ENCODE peak calls at places on chromosome 17, in eight cellular contexts. U is progenitor cell of endocrine pancreas; D is activated CD4-positive, alpha-beta T cell treated with anti-CD3 and anti-CD28 coated beads, Interleukin-2, amount 50 U/mL, for 1 hour; N is ovary; V is T-cell; M is NCI-H1930; E is gastrocnemius medialis; F is NCI-H1092 treated with DMSO at 0.1 percent for 48 hours. H is an unnamed sample.

GRCh38 chr17:5695480-5695879 is 111.2 kb upstream of the NLRP1 start:
- DNase-seq in U (no peak), D (no peak), N (no peak), V (no peak), M (no peak), E (no peak), F (no peak), H (no peak)

GRCh38 chr17:28041068-28041843 is 1.2 kb upstream of the NLK start:
- DNase-seq in U (peak), D (peak), N (peak), V (peak), M (peak), E (peak), F (peak), H (peak)

GRCh38 chr17:75869282-75870141 is 8.9 kb downstream of the TRIM47 start:
- DNase-seq in U (no peak), D (no peak), N (no peak), V (no peak), M (no peak), E (peak), F (peak), H (peak)

GRCh38 chr17:17999364-18000007 is 26.8 kb downstream of the DRC3 start:
- DNase-seq in U (no peak), D (no peak), N (no peak), V (no peak), M (no peak), E (no peak), F (no peak), H (no peak)

GRCh38 chr17:16342979-16343378 is 10.3 kb downstream of the CENPV start:
- DNase-seq in U (no peak), D (no peak), N (no peak), V (no peak), M (no peak), E (peak), F (no peak), H (no peak)

GRCh38 chr17:73598131-73598680 is 46.0 kb downstream of the SDK2 start:
- DNase-seq in U (no peak), D (no peak), N (no peak), V (no peak), M (no peak), E (no peak), F (peak), H (no peak)

GRCh38 chr17:76498886-76499667 is 2.1 kb downstream of the RHBDF2 start:
- DNase-seq in U (no peak), D (no peak), N (no peak), V (no peak), M (no peak), E (peak), F (no peak), H (no peak)

GRCh38 chr17:78852709-78853111 is 12.1 kb upstream of the USP36 start:
- DNase-seq in U (no peak), D (no peak), N (no peak), V (no peak), M (no peak), E (no peak), F (no peak), H (peak)

GRCh38 chr17:29099527-29099926 is 56.6 kb downstream of the PIPOX start:
- DNase-seq in U (no peak), D (no peak), N (no peak), V (no peak), M (no peak), E (no peak), F (no peak), H (no peak)

GRCh38 chr17:69267219-69267618 is 38.6 kb upstream of the ABCA10 start:
- DNase-seq in U (no peak), D (no peak), N (no peak), V (no peak), M (no peak), E (no peak), F (no peak), H (no peak)

GRCh38 chr17:50635720-50636144 is 1.1 kb downstream of the ABCC3 start:
- DNase-seq in U (no peak), D (no peak), N (no peak), V (no peak), M (no peak), E (no peak), F (no peak), H (no peak)

H was measured in HuH-7.